ENCODE peak calls at places on chromosomes 4 and X, in five cellular contexts. U is GM13976, N is PC-3, X is NB4, A is cardiac muscle cell. T is an unnamed sample.

GRCh38 chr4:163679189-163679588 is 184.7 kb downstream of the TMA16 start:
- DNase-seq in U (peak), N (peak), X (peak), A (no peak), T (no peak)

GRCh38 chrX:71989768-71990167 is 79.1 kb downstream of the NHSL2 start:
- DNase-seq in U (no peak), N (peak), X (no peak), A (peak), T (no peak)

GRCh38 chr4:71713611-71714203 is 70.2 kb downstream of the GC start:
- DNase-seq in U (no peak), N (peak), X (peak), A (peak), T (no peak)

GRCh38 chrX:104566921-104567501 is 1.0 kb downstream of the IL1RAPL2 start:
- DNase-seq in U (no peak), N (peak), X (no peak), A (peak), T (no peak)

GRCh38 chr4:78520808-78521226 is 30.8 kb upstream of the ANXA3 start:
- DNase-seq in U (no peak), N (no peak), X (no peak), A (peak), T (no peak)

GRCh38 chr4:171794528-171794927 is 18.7 kb upstream of the GALNTL6 start:
- DNase-seq in U (no peak), N (no peak), X (no peak), A (no peak), T (no peak)

GRCh38 chr4:67725132-67725531 is 24.2 kb upstream of the UBA6 start:
- DNase-seq in U (no peak), N (peak), X (no peak), A (peak), T (no peak)

GRCh38 chrX:132401935-132402334 is 86.9 kb downstream of the MBNL3 start:
- DNase-seq in U (no peak), N (peak), X (no peak), A (no peak), T (no peak)

GRCh38 chrX:38041237-38041636 is 34.9 kb downstream of the SYTL5 start:
- DNase-seq in U (no peak), N (no peak), X (no peak), A (no peak), T (no peak)

GRCh38 chr4:183626168-183626567 is 32.8 kb downstream of the RWDD4 start:
- DNase-seq in U (no peak), N (no peak), X (no peak), A (no peak), T (no peak)

GRCh38 chr4:107888237-107888636 is 43.1 kb upstream of the CYP2U1 start:
- DNase-seq in U (no peak), N (no peak), X (peak), A (no peak), T (no peak)

GRCh38 chrX:27583976-27584375 is 6.2 kb upstream of the DCAF8L2 start:
- DNase-seq in U (no peak), N (peak), X (no peak), A (peak), T (no peak)

GRCh38 chr4:139419388-139419914 is 34.5 kb upstream of the RAB33B start:
- DNase-seq in U (no peak), N (no peak), X (peak), A (peak), T (peak)

GRCh38 chrX:47644557-47645091 is 5.7 kb downstream of the ELK1 start:
- DNase-seq in U (no peak), N (peak), X (peak), A (peak), T (no peak)

GRCh38 chr4:128163177-128164117 is 102.3 kb downstream of the LARP1B start:
- DNase-seq in U (no peak), N (peak), X (no peak), A (peak), T (no peak)

GRCh38 chr4:128161138-128161537 is 100.0 kb downstream of the LARP1B start:
- DNase-seq in U (no peak), N (no peak), X (no peak), A (no peak), T (no peak)

GRCh38 chr4:128162434-128162833 is 101.3 kb downstream of the LARP1B start:
- DNase-seq in U (no peak), N (peak), X (no peak), A (no peak), T (no peak)

GRCh38 chr4:128158894-128159293 is 97.8 kb downstream of the LARP1B start:
- DNase-seq in U (no peak), N (no peak), X (no peak), A (no peak), T (no peak)

GRCh38 chr4:128159967-128160366 is 98.9 kb downstream of the LARP1B start:
- DNase-seq in U (no peak), N (peak), X (no peak), A (peak), T (no peak)
- TF ChIP-seq CTCF in U (no peak), N (peak), X (no peak), A (no peak), T (no peak)

GRCh38 chr4:159487284-159487747 is 384.4 kb downstream of the RAPGEF2 start:
- DNase-seq in U (peak), N (peak), X (peak), A (peak), T (no peak)
- TF ChIP-seq CTCF in U (peak), N (peak), X (peak), A (peak), T (peak)

DNA sequence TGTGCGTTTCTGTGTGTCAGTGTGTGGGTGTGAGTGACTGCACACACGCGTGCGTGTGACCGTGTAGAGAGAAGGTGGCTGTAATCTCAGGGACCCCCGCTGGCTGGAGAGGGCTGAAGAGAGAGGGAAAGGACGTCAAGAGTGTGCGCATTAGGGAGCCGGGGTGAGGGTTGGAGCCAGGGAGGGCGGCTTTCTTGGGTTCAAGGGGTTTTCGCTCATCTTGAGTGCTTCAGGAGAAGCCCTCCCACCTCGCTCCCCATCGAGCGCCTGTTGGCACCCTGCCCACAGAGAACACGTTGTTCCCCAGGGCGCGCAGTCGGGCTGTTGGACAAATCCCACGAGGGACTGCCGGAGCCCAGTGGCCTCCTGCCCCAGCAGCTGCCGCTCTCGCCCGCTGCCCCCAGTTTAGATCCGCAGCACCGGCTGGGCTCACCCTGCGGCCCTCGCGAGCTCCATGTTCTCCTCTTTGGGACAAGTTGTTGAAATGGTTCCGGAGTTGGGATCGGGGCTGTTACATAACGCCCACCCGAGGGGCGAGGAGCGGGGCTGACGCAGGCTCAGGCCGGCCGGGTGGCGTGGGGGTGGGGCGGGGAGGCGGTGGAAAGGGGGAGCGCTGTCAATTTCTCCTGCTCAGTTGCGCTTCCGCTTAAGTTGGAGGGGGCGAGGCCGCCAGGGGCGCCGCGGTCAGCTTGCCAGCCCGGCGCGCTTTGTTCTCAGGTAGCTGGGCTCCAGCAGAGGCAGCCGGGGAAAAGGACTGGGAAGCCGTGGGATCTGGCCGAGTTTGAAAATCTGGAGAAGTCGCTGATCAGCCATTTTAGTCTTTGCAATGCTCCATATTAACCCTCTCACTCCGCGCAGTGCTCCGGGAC is 1.6 kb downstream of the GRIA2 start:
- DNase-seq in U (no peak), N (no peak), X (no peak), A (no peak), T (no peak)
- TF ChIP-seq CTCF in U (no peak), N (no peak), X (no peak), A (no peak), T (no peak)

GRCh38 chrX:83771664-83772063 is 89.3 kb upstream of the CYLC1 start:
- DNase-seq in U (no peak), N (peak), X (peak), A (no peak), T (no peak)
- TF ChIP-seq CTCF in U (no peak), N (peak), X (peak), A (no peak), T (no peak)

DNA sequence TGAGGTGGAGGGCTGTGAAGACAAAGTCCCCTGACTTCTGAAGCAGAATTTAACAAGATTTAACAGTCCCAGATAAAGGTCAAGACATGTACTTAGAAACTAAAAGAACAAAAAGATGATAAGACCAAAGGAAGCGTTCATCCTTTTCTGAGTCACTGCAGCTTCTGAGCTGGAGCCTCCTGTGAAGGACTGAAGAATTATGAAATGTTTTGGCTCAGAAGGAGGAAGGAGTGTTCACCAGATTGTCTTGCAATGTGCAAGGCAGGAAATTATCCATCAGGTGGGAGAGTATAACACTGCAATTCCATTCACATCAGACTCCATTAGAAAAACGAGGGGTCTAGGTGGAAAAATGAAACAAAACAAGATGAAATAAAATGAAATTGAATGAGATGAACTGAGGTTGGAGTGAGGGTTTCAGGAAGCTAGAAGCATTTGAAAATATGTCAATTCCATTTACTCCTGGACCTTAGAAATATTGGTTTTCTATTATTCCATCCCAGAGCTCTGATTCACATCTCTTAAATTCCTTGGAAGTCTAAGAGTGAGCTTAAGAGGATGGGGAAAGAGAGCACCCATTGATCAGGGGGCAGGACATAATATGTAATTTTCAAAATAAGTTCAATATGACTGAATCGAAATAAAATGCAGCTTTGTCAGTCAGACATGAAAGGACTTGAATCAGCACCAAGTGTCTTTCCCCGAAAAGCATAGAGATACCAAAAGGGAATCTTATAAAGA is 186.1 kb upstream of the LNX1 start:
- DNase-seq in U (no peak), N (peak), X (peak), A (peak), T (no peak)
- TF ChIP-seq CTCF in U (no peak), N (no peak), X (no peak), A (no peak), T (no peak)

GRCh38 chrX:25558137-25558536 is 542.4 kb upstream of the ARX start:
- DNase-seq in U (no peak), N (no peak), X (no peak), A (no peak), T (no peak)
- TF ChIP-seq CTCF in U (no peak), N (no peak), X (no peak), A (no peak), T (no peak)

GRCh38 chrX:30593435-30594200 is 16.1 kb upstream of the TASL start:
- DNase-seq in U (no peak), N (peak), X (no peak), A (no peak), T (no peak)
- TF ChIP-seq CTCF in U (no peak), N (peak), X (no peak), A (no peak), T (no peak)

GRCh38 chr4:1074077-1074476 is 39.3 kb downstream of the RNF212 start:
- DNase-seq in U (no peak), N (no peak), X (no peak), A (no peak), T (no peak)

GRCh38 chr4:1075809-1076524 is 37.4 kb downstream of the RNF212 start:
- DNase-seq in U (no peak), N (no peak), X (no peak), A (no peak), T (no peak)

GRCh38 chr4:1069394-1069793 is 44.0 kb downstream of the RNF212 start:
- DNase-seq in U (no peak), N (no peak), X (no peak), A (no peak), T (no peak)

GRCh38 chr4:1075266-1075665 is 38.1 kb downstream of the RNF212 start:
- DNase-seq in U (no peak), N (no peak), X (no peak), A (no peak), T (no peak)

DNA sequence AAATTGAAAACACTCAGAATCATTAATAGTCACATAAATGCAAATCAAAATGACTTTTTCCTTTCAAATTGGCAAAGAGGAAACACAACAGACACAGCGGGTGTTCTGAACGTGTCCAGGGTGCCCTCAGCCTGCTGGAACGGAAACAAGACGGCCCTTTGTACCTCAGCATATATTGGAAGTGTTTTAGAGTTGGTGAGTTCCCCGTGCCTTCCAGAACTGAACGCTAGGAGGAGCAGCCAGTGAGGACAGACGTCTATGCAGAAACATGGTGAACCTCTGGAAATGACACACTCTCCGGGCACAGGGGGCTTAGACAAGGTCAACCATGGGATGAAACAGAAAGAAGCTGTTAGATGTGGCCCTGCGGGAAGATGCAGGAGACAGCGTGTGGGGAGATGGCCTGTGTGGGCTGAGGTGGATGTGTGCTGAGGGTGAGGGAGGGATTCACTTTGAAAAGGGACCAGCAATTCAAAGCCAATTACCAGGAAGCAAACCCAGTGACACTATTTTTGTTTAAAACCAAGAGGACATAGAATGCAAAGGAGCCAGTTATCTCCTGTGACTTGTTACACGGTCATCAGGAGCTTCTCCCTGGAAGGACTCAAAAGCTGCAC is 40.4 kb downstream of the RNF212 start:
- DNase-seq in U (peak), N (peak), X (peak), A (peak), T (peak)
- TF ChIP-seq CTCF in U (peak), N (peak), X (peak), A (peak), T (peak)

GRCh38 chr4:1625600-1626138 is 58.4 kb downstream of the FAM53A start:
- DNase-seq in U (no peak), N (no peak), X (no peak), A (no peak), T (no peak)

GRCh38 chr4:1623390-1623789 is 60.7 kb downstream of the FAM53A start:
- DNase-seq in U (no peak), N (no peak), X (peak), A (no peak), T (no peak)

GRCh38 chr4:1623821-1624518 is 60.1 kb downstream of the FAM53A start:
- DNase-seq in U (no peak), N (no peak), X (no peak), A (no peak), T (no peak)

GRCh38 chr4:1622956-1623355 is 61.2 kb downstream of the FAM53A start:
- DNase-seq in U (no peak), N (no peak), X (no peak), A (no peak), T (no peak)

DNA sequence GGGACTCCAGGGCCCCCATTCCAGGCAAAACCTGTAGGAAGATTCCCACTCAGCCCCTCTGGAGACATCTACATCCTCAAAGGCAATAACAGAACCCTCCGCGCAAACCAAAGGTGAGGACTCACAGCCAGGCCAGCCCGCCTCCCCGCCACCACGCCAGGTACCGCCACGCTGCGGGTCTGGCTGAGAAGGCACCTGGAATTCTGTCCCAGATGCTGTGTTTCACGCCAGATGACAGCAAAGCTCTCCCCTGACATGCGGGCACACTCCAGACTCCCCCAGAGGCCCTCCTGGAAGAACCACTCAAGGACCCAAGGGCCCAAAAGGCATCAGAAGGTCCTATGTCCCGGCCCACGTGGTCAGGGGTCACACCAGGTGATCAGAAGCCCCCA is 59.6 kb downstream of the FAM53A start:
- DNase-seq in U (no peak), N (no peak), X (no peak), A (no peak), T (no peak)
- TF ChIP-seq CTCF in U (no peak), N (no peak), X (no peak), A (no peak), T (no peak)

DNA sequence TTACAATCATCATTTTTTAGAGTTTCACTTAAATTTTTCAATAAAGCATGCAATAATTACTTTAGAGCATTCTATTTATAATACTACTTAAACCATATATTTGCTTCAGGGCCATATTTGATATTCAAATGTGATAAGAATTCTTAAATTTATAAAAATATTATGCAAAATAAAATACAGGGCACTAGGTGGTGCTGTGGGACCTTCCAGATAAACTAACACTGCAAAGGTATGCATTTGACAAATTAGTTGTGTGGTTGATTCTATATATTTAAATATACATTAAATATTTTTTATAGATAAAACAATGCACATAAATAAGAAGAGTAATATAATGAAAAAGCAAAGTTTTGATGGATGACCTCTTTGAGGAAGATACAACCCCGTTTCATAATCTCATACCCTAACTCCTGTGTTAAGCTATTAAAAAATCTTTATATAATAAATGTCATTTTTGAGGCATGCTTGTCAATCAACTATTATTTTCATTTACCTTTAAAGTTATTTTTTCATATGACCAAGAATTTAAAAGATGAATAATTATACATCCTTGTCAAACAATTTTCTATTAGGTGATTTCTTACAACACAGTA is 128.4 kb downstream of the REELD1 start:
- DNase-seq in U (no peak), N (peak), X (peak), A (peak), T (no peak)
- TF ChIP-seq CTCF in U (no peak), N (peak), X (peak), A (peak), T (peak)